ENCODE peak calls at places on chromosomes 6 and 20, in nine cellular contexts. One of them, this sample, is unnamed.

GRCh38 chr6:29847871-29848630 is 20.4 kb downstream of the HLA-G start:
- DNase-seq in germinal center: peak; percentile 65
- DNase-seq in fibroblast of lung: peak; percentile 29
- DNase-seq in GM10248: peak; percentile 73
- DNase-seq in stimulated activated CD4-positive, alpha-beta T cell treated with anti-CD3 and anti-CD28 coated beads, Interleukin-2, amount 100 ng/mL, for 24 hours: peak; percentile 88
- DNase-seq in RPMI7951: peak; percentile 49
- DNase-seq in ACHN: peak; percentile 60
- DNase-seq in AG08396: peak; percentile 72
- DNase-seq in mesenchymal stem cell: peak; percentile 45
- DNase-seq in this sample: peak; percentile 78

GRCh38 chr6:127342296-127342945 is 988 bp downstream of the ECHDC1 start:
- DNase-seq in germinal center: peak; percentile 3
- DNase-seq in fibroblast of lung: peak; percentile 74
- DNase-seq in GM10248: no peak
- DNase-seq in stimulated activated CD4-positive, alpha-beta T cell treated with anti-CD3 and anti-CD28 coated beads, Interleukin-2, amount 100 ng/mL, for 24 hours: no peak
- DNase-seq in RPMI7951: peak; percentile 40
- DNase-seq in ACHN: peak; percentile 62
- DNase-seq in AG08396: no peak
- DNase-seq in mesenchymal stem cell: peak; percentile 51
- DNase-seq in this sample: no peak

GRCh38 chr20:62578294-62578897 is 63.9 kb upstream of the SLCO4A1 start:
- DNase-seq in germinal center: no peak
- DNase-seq in fibroblast of lung: no peak
- DNase-seq in GM10248: no peak
- DNase-seq in stimulated activated CD4-positive, alpha-beta T cell treated with anti-CD3 and anti-CD28 coated beads, Interleukin-2, amount 100 ng/mL, for 24 hours: no peak
- DNase-seq in RPMI7951: no peak
- DNase-seq in ACHN: peak; percentile 6
- DNase-seq in AG08396: no peak
- DNase-seq in mesenchymal stem cell: no peak
- DNase-seq in this sample: no peak

GRCh38 chr6:609905-610304 is 47.0 kb downstream of the HUS1B start:
- DNase-seq in germinal center: no peak
- DNase-seq in fibroblast of lung: no peak
- DNase-seq in GM10248: no peak
- DNase-seq in stimulated activated CD4-positive, alpha-beta T cell treated with anti-CD3 and anti-CD28 coated beads, Interleukin-2, amount 100 ng/mL, for 24 hours: no peak
- DNase-seq in RPMI7951: no peak
- DNase-seq in ACHN: no peak
- DNase-seq in AG08396: no peak
- DNase-seq in mesenchymal stem cell: no peak
- DNase-seq in this sample: no peak

GRCh38 chr6:20916081-20916480 is 381.8 kb downstream of the CDKAL1 start:
- DNase-seq in germinal center: no peak
- DNase-seq in fibroblast of lung: peak; percentile 39
- DNase-seq in GM10248: no peak
- DNase-seq in stimulated activated CD4-positive, alpha-beta T cell treated with anti-CD3 and anti-CD28 coated beads, Interleukin-2, amount 100 ng/mL, for 24 hours: no peak
- DNase-seq in RPMI7951: peak; percentile 5
- DNase-seq in ACHN: no peak
- DNase-seq in AG08396: no peak
- DNase-seq in mesenchymal stem cell: no peak
- DNase-seq in this sample: no peak

GRCh38 chr20:60327971-60328660 is 369.9 kb downstream of the CDH26 start:
- DNase-seq in germinal center: no peak
- DNase-seq in fibroblast of lung: no peak
- DNase-seq in GM10248: no peak
- DNase-seq in stimulated activated CD4-positive, alpha-beta T cell treated with anti-CD3 and anti-CD28 coated beads, Interleukin-2, amount 100 ng/mL, for 24 hours: no peak
- DNase-seq in RPMI7951: peak; percentile 48
- DNase-seq in ACHN: no peak
- DNase-seq in AG08396: no peak
- DNase-seq in mesenchymal stem cell: no peak
- DNase-seq in this sample: no peak

GRCh38 chr20:23049201-23049932 is at the start of gene THBD:
- DNase-seq in germinal center: no peak
- DNase-seq in fibroblast of lung: peak; percentile 52
- DNase-seq in GM10248: no peak
- DNase-seq in stimulated activated CD4-positive, alpha-beta T cell treated with anti-CD3 and anti-CD28 coated beads, Interleukin-2, amount 100 ng/mL, for 24 hours: no peak
- DNase-seq in RPMI7951: peak; percentile 91
- DNase-seq in ACHN: peak; percentile 76
- DNase-seq in AG08396: peak; percentile 62
- DNase-seq in mesenchymal stem cell: peak; percentile 86
- DNase-seq in this sample: peak; percentile 37

GRCh38 chr20:59955131-59955796 is 3.0 kb upstream of the CDH26 start:
- DNase-seq in germinal center: no peak
- DNase-seq in fibroblast of lung: no peak
- DNase-seq in GM10248: peak; percentile 33
- DNase-seq in stimulated activated CD4-positive, alpha-beta T cell treated with anti-CD3 and anti-CD28 coated beads, Interleukin-2, amount 100 ng/mL, for 24 hours: no peak
- DNase-seq in RPMI7951: peak; percentile 47
- DNase-seq in ACHN: no peak
- DNase-seq in AG08396: no peak
- DNase-seq in mesenchymal stem cell: peak; percentile 27
- DNase-seq in this sample: peak; percentile 38

GRCh38 chr6:21438237-21438985 is 155.1 kb upstream of the SOX4 start:
- DNase-seq in germinal center: peak; percentile 61
- DNase-seq in fibroblast of lung: peak; percentile 63
- DNase-seq in GM10248: peak; percentile 82
- DNase-seq in stimulated activated CD4-positive, alpha-beta T cell treated with anti-CD3 and anti-CD28 coated beads, Interleukin-2, amount 100 ng/mL, for 24 hours: peak; percentile 22
- DNase-seq in RPMI7951: peak; percentile 31
- DNase-seq in ACHN: no peak
- DNase-seq in AG08396: no peak
- DNase-seq in mesenchymal stem cell: no peak
- DNase-seq in this sample: peak; percentile 82

GRCh38 chr6:11209369-11209768 is 23.1 kb downstream of the NEDD9 start:
- DNase-seq in germinal center: no peak
- DNase-seq in fibroblast of lung: no peak
- DNase-seq in GM10248: no peak
- DNase-seq in stimulated activated CD4-positive, alpha-beta T cell treated with anti-CD3 and anti-CD28 coated beads, Interleukin-2, amount 100 ng/mL, for 24 hours: no peak
- DNase-seq in RPMI7951: no peak
- DNase-seq in ACHN: no peak
- DNase-seq in AG08396: no peak
- DNase-seq in mesenchymal stem cell: no peak
- DNase-seq in this sample: no peak

GRCh38 chr6:156167289-156168076 is 609.7 kb upstream of the ARID1B start:
- DNase-seq in germinal center: no peak
- DNase-seq in fibroblast of lung: no peak
- DNase-seq in GM10248: no peak
- DNase-seq in stimulated activated CD4-positive, alpha-beta T cell treated with anti-CD3 and anti-CD28 coated beads, Interleukin-2, amount 100 ng/mL, for 24 hours: no peak
- DNase-seq in RPMI7951: peak; percentile 34
- DNase-seq in ACHN: no peak
- DNase-seq in AG08396: no peak
- DNase-seq in mesenchymal stem cell: no peak
- DNase-seq in this sample: no peak

GRCh38 chr6:11613336-11613735 is 75.8 kb downstream of the TMEM170B start:
- DNase-seq in germinal center: no peak
- DNase-seq in fibroblast of lung: peak; percentile 39
- DNase-seq in GM10248: no peak
- DNase-seq in stimulated activated CD4-positive, alpha-beta T cell treated with anti-CD3 and anti-CD28 coated beads, Interleukin-2, amount 100 ng/mL, for 24 hours: no peak
- DNase-seq in RPMI7951: no peak
- DNase-seq in ACHN: no peak
- DNase-seq in AG08396: no peak
- DNase-seq in mesenchymal stem cell: no peak
- DNase-seq in this sample: no peak

GRCh38 chr6:133630651-133631050 is 258.3 kb upstream of the TCF21 start:
- DNase-seq in germinal center: no peak
- DNase-seq in fibroblast of lung: peak; percentile 90
- DNase-seq in GM10248: no peak
- DNase-seq in stimulated activated CD4-positive, alpha-beta T cell treated with anti-CD3 and anti-CD28 coated beads, Interleukin-2, amount 100 ng/mL, for 24 hours: no peak
- DNase-seq in RPMI7951: peak; percentile 40
- DNase-seq in ACHN: no peak
- DNase-seq in AG08396: no peak
- DNase-seq in mesenchymal stem cell: no peak
- DNase-seq in this sample: no peak